ENCODE peak calls at places on chromosome 4, in eight cellular contexts. B is NCI-H1694 treated with DMSO at 0.1 percent for 48 hours, I is AG08396, A is amniotic stem cell, V is Daoy, F is GM23248, E is NCI-H2081 treated with DMSO at 0.1 percent for 48 hours, P is LoVo. M is an unnamed sample.

GRCh38 chr4:52376107-52376704 is 282.9 kb downstream of the USP46 start:
- DNase-seq in F (peak), B (peak), E (no peak), P (peak), A (peak), V (peak), I (peak), M (peak)

GRCh38 chr4:66252291-66252690 is 582.0 kb upstream of the EPHA5 start:
- DNase-seq in A (no peak), P (no peak), E (no peak), I (no peak), V (no peak), F (no peak), B (peak), M (no peak)

GRCh38 chr4:16079046-16079445 is 4.8 kb downstream of the PROM1 start:
- DNase-seq in I (no peak), B (no peak), V (peak), F (no peak), A (no peak), P (no peak), E (no peak), M (no peak)

GRCh38 chr4:85543832-85544231 is 68.9 kb downstream of the ARHGAP24 start:
- DNase-seq in E (no peak), F (peak), A (no peak), V (peak), P (no peak), B (no peak), I (no peak), M (no peak)

GRCh38 chr4:140037353-140038030 is 116.5 kb downstream of the MAML3 start:
- DNase-seq in B (no peak), I (peak), P (peak), V (peak), E (no peak), F (peak), A (peak), M (peak)

GRCh38 chr4:94076498-94076897 is 131.2 kb upstream of the SMARCAD1 start:
- DNase-seq in F (no peak), A (no peak), V (peak), P (no peak), E (no peak), B (no peak), I (no peak), M (no peak)

GRCh38 chr4:159105063-159105414 is 2.2 kb downstream of the RAPGEF2 start:
- DNase-seq in F (peak), I (no peak), B (peak), P (no peak), V (peak), A (peak), E (no peak), M (peak)

GRCh38 chr4:153345011-153345981 is 808 bp downstream of the MND1 start:
- DNase-seq in V (peak), I (peak), B (peak), A (no peak), P (peak), E (no peak), F (peak), M (peak)

GRCh38 chr4:173025131-173025530 is 143.5 kb upstream of the GALNT7 start:
- DNase-seq in A (peak), B (peak), V (peak), F (peak), P (peak), I (peak), E (peak), M (peak)

GRCh38 chr4:123813901-123814300 is 417.3 kb downstream of the SPRY1 start:
- DNase-seq in F (no peak), I (no peak), E (no peak), V (no peak), P (no peak), B (no peak), A (no peak), M (no peak)

GRCh38 chr4:114479595-114479994 is 119.0 kb upstream of the UGT8 start:
- DNase-seq in I (no peak), P (peak), F (no peak), A (no peak), E (peak), B (no peak), V (no peak), M (no peak)